ENCODE peak calls at places on chromosomes 4 and X, in ten cellular contexts. F is type B pancreatic cell; S is foreskin fibroblast; H is progenitor cell of endocrine pancreas; B is CD4-positive, alpha-beta T cell; Q is upper lobe of right lung; T is epithelial cell of esophagus; E is astrocyte; D is hepatocyte; W is fibroblast of mammary gland. V is an unnamed sample.

GRCh38 chr4:98318521-98318920 is 57.3 kb downstream of the RAP1GDS1 start:
- DNase-seq in F (no peak), S (no peak), H (no peak), B (no peak), Q (no peak), T (peak; percentile 83), E (no peak), D (no peak), W (peak; percentile 33), V (peak; percentile 39)

GRCh38 chrX:20231598-20231997 is 35.1 kb downstream of the RPS6KA3 start:
- DNase-seq in F (no peak), S (no peak), H (no peak), B (no peak), Q (no peak), T (no peak), E (peak; percentile 6), D (no peak), W (no peak), V (no peak)

GRCh38 chrX:1231850-1232505 is 19.5 kb upstream of the CRLF2 start:
- DNase-seq in F (no peak), S (no peak), H (no peak), B (no peak), Q (no peak), T (no peak), E (no peak), D (no peak), W (no peak), V (no peak)

GRCh38 chr4:40395166-40395900 is 60.2 kb downstream of the CHRNA9 start:
- DNase-seq in F (no peak), S (no peak), H (no peak), B (no peak), Q (no peak), T (no peak), E (no peak), D (no peak), W (no peak), V (peak; percentile 4)

GRCh38 chrX:111170017-111170416 is 74.0 kb downstream of the PAK3 start:
- DNase-seq in F (no peak), S (no peak), H (no peak), B (no peak), Q (no peak), T (peak; percentile 5), E (peak; percentile 3), D (no peak), W (peak; percentile 67), V (no peak)

GRCh38 chr4:84691800-84692199 is 108.9 kb downstream of the CDS1 start:
- DNase-seq in F (no peak), S (no peak), H (no peak), B (no peak), Q (no peak), T (no peak), E (no peak), D (no peak), W (no peak), V (no peak)

GRCh38 chr4:182978152-182978827 is 61.1 kb upstream of the DCTD start:
- DNase-seq in F (no peak), S (no peak), H (no peak), B (no peak), Q (no peak), T (no peak), E (peak; percentile 83), D (no peak), W (no peak), V (no peak)

GRCh38 chrX:21658746-21659145 is 616 bp upstream of the KLHL34 start:
- DNase-seq in F (no peak), S (no peak), H (no peak), B (peak; percentile 11), Q (no peak), T (peak; percentile 0), E (no peak), D (no peak), W (no peak), V (no peak)

GRCh38 chrX:69073241-69073640 is 92.0 kb downstream of the PJA1 start:
- DNase-seq in F (no peak), S (no peak), H (no peak), B (no peak), Q (no peak), T (no peak), E (no peak), D (no peak), W (no peak), V (no peak)

GRCh38 chr4:182922551-182923284 is 5.5 kb upstream of the DCTD start:
- DNase-seq in F (no peak), S (no peak), H (no peak), B (no peak), Q (no peak), T (peak; percentile 32), E (peak; percentile 45), D (peak; percentile 23), W (no peak), V (peak; percentile 9)

GRCh38 chr4:2402053-2402452 is 16.4 kb downstream of the ZFYVE28 start:
- DNase-seq in F (no peak), S (peak; percentile 47), H (peak; percentile 46), B (no peak), Q (peak; percentile 80), T (peak; percentile 55), E (peak; percentile 10), D (peak; percentile 90), W (no peak), V (peak; percentile 68)

GRCh38 chrX:54808109-54808604 is 612 bp downstream of the MAGED2 start:
- DNase-seq in F (peak; percentile 80), S (no peak), H (peak; percentile 61), B (peak; percentile 45), Q (peak; percentile 79), T (peak; percentile 8), E (peak; percentile 22), D (peak; percentile 86), W (peak; percentile 19), V (peak; percentile 23)

GRCh38 chr4:91963489-91963888 is 340.3 kb upstream of the GRID2 start:
- DNase-seq in F (no peak), S (peak; percentile 2), H (no peak), B (no peak), Q (no peak), T (peak; percentile 60), E (peak; percentile 74), D (no peak), W (peak; percentile 67), V (peak; percentile 37)

DNA sequence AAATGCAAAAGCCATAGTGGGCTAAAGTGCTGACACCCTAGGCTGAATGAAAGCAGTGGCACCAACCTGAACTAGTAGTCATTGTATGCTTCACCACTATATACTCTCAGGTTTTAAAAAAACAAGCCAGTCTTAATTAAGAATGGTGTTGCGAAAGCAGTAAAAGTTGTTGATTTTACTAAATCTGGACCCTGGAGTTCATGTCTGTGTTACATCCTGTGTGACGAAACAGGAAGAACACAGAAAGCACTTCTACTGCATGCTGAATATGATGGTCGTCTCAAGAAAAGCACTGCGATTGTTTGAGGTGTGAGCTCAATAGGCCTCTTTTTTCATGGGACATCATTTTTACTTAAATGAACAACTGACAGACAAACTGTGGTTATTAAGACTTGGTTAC is 24.2 kb upstream of the GDPD2 start:
- DNase-seq in F (no peak), S (peak; percentile 18), H (no peak), B (no peak), Q (no peak), T (peak; percentile 27), E (no peak), D (no peak), W (peak; percentile 23), V (peak; percentile 39)
- TF ChIP-seq CTCF in F (no peak), S (no peak), H (no peak), B (no peak), Q (no peak), T (no peak), E (no peak), D (no peak), W (no peak), V (no peak)

DNA sequence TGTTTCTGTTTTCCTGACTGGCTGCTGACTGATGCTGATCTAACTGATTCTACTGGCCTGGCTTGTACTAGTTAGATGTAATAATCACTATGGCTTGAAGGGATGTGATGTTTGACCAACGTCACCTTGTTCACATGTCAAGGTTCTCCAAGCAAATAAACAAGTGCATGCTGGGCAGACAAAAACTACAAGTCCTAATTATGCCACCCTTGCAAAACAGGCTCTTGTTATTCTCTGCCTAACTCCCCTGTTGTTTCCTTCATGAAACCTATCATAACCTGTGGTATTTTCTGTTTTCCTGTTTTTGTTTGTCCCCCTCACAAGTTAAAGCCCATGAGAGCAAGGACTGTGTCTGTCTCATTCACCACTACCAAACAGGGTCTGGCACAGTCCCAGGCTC is 146.2 kb downstream of the DCHS2 start:
- DNase-seq in F (no peak), S (no peak), H (no peak), B (no peak), Q (no peak), T (no peak), E (no peak), D (no peak), W (no peak), V (no peak)
- TF ChIP-seq CTCF in F (no peak), S (no peak), H (no peak), B (no peak), Q (no peak), T (no peak), E (no peak), D (no peak), W (no peak), V (no peak)

DNA sequence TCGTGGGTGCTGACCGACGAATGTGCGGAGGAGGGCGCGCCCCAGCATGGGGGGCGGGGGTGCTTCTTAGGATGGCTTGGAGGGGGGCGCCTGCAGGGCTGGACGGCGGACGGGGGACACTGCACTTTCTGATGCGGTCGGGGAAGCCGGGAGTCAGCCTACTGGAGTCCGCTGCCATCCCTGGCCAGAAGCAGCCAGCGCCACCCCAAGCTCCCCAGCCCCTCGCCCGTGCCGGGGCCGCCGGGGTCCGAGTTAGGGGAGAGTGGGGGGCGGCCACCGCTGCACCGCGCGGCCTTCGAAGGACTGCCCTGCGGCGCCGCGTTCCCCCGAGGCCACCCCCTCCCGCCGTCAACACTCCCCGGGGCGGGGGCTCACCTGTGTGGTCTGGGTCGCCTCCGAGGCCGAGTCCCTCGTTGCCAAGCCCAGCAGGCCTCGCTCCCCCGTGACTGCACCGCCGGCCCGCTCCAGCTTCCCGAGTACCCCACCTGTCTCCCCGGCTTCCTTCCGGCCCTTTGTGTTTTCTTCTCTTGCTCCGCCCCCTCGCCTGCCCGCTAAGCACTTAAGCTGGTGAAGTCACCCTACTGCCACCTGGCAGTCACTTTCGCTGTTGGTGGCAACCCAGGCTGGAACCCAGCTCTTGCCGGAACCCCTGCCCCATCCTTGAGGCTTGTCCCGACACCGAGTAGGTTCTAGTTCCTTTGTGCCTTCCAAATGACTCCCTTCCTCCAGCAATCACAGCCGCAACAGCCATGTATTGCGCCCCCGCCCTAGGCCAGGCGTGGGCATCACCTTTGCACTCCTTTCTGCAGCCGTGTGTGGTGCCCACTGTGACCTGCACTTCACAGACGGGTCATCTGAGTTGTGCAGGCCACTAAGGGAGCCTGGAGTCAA is at the start of gene OCIAD2:
- DNase-seq in F (peak; percentile 70), S (no peak), H (peak; percentile 54), B (peak; percentile 88), Q (peak; percentile 90), T (peak; percentile 70), E (peak; percentile 49), D (peak; percentile 84), W (no peak), V (peak; percentile 64)
- TF ChIP-seq CTCF in F (no peak), S (no peak), H (peak; percentile 34), B (peak; percentile 62), Q (peak; percentile 30), T (peak; percentile 28), E (no peak), D (peak; percentile 24), W (no peak), V (no peak)

DNA sequence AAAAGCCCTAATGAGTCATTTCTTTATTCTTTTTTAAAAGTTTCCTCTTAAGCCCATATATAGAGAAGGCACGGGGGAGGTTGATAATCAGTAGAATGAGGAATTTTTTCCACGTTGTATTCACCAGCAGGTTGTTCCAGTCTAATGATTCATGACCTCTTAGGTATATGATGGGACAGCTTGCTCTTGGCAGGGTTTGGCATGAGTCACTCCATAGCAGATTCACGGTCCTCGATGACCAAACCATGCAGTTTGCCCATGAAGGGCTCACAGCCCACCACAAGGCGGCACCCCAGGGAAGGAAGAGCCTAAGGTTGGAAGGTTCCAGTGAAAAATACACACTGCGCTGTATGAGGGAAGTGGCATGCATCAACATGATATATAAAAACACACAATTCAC is 623.8 kb upstream of the DIPK2B start:
- DNase-seq in F (no peak), S (peak; percentile 89), H (no peak), B (no peak), Q (no peak), T (peak; percentile 97), E (peak; percentile 95), D (peak; percentile 57), W (peak; percentile 95), V (peak; percentile 95)
- TF ChIP-seq CTCF in F (peak; percentile 40), S (peak; percentile 63), H (peak; percentile 24), B (no peak), Q (peak; percentile 25), T (peak; percentile 79), E (peak; percentile 73), D (peak; percentile 29), W (peak; percentile 81), V (peak; percentile 65)

V was measured in MCF 10A.